ENCODE peak calls at places on chromosomes 6 and 20, in five cellular contexts. One of them, this sample, is unnamed.

GRCh38 chr6:4253604-4254211 is 118.3 kb upstream of the ECI2 start:
- DNase-seq in uterus: no peak
- DNase-seq in HFF-Myc: peak; percentile 72
- DNase-seq in activated CD8-positive, alpha-beta T cell treated with anti-CD3 and anti-CD28 coated beads for 36 hours: no peak
- DNase-seq in astrocyte of the cerebellum: peak; percentile 34
- DNase-seq in this sample: no peak

GRCh38 chr6:149014631-149015171 is 267.9 kb downstream of the UST start:
- DNase-seq in activated CD8-positive, alpha-beta T cell treated with anti-CD3 and anti-CD28 coated beads for 36 hours: no peak
- DNase-seq in uterus: no peak
- DNase-seq in HFF-Myc: no peak
- DNase-seq in astrocyte of the cerebellum: no peak
- DNase-seq in this sample: no peak

GRCh38 chr6:168826078-168826390 is 385.1 kb downstream of the SMOC2 start:
- DNase-seq in activated CD8-positive, alpha-beta T cell treated with anti-CD3 and anti-CD28 coated beads for 36 hours: no peak
- DNase-seq in uterus: no peak
- DNase-seq in astrocyte of the cerebellum: no peak
- DNase-seq in HFF-Myc: no peak
- DNase-seq in this sample: no peak

GRCh38 chr20:37535443-37536132 is 7.9 kb upstream of the BLCAP start:
- DNase-seq in activated CD8-positive, alpha-beta T cell treated with anti-CD3 and anti-CD28 coated beads for 36 hours: no peak
- DNase-seq in uterus: no peak
- DNase-seq in astrocyte of the cerebellum: no peak
- DNase-seq in HFF-Myc: no peak
- DNase-seq in this sample: no peak

GRCh38 chr6:27830212-27830664 is 82.0 kb downstream of the OR2B2 start:
- DNase-seq in HFF-Myc: no peak
- DNase-seq in activated CD8-positive, alpha-beta T cell treated with anti-CD3 and anti-CD28 coated beads for 36 hours: no peak
- DNase-seq in astrocyte of the cerebellum: no peak
- DNase-seq in uterus: no peak
- DNase-seq in this sample: no peak

GRCh38 chr6:33851959-33852358 is 48.2 kb upstream of the MLN start:
- DNase-seq in astrocyte of the cerebellum: no peak
- DNase-seq in HFF-Myc: no peak
- DNase-seq in activated CD8-positive, alpha-beta T cell treated with anti-CD3 and anti-CD28 coated beads for 36 hours: peak; percentile 24
- DNase-seq in uterus: no peak
- DNase-seq in this sample: no peak

GRCh38 chr20:40739841-40740240 is 50.8 kb upstream of the MAFB start:
- DNase-seq in activated CD8-positive, alpha-beta T cell treated with anti-CD3 and anti-CD28 coated beads for 36 hours: no peak
- DNase-seq in uterus: no peak
- DNase-seq in HFF-Myc: no peak
- DNase-seq in astrocyte of the cerebellum: no peak
- DNase-seq in this sample: no peak

GRCh38 chr6:81023007-81023582 is 729.4 kb downstream of the TENT5A start:
- DNase-seq in activated CD8-positive, alpha-beta T cell treated with anti-CD3 and anti-CD28 coated beads for 36 hours: no peak
- DNase-seq in HFF-Myc: peak; percentile 1
- DNase-seq in astrocyte of the cerebellum: no peak
- DNase-seq in uterus: no peak
- DNase-seq in this sample: no peak

GRCh38 chr6:88869263-88870023 is 94.0 kb downstream of the RNGTT start:
- DNase-seq in HFF-Myc: peak; percentile 17
- DNase-seq in activated CD8-positive, alpha-beta T cell treated with anti-CD3 and anti-CD28 coated beads for 36 hours: no peak
- DNase-seq in astrocyte of the cerebellum: no peak
- DNase-seq in uterus: no peak
- DNase-seq in this sample: no peak

GRCh38 chr20:7496394-7497111 is 443.7 kb downstream of the HAO1 start:
- DNase-seq in astrocyte of the cerebellum: peak; percentile 55
- DNase-seq in activated CD8-positive, alpha-beta T cell treated with anti-CD3 and anti-CD28 coated beads for 36 hours: no peak
- DNase-seq in HFF-Myc: no peak
- DNase-seq in uterus: no peak
- DNase-seq in this sample: no peak

GRCh38 chr6:63740709-63741108 is 105.1 kb downstream of the PHF3 start:
- DNase-seq in activated CD8-positive, alpha-beta T cell treated with anti-CD3 and anti-CD28 coated beads for 36 hours: no peak
- DNase-seq in astrocyte of the cerebellum: peak; percentile 92
- DNase-seq in uterus: no peak
- DNase-seq in HFF-Myc: peak; percentile 69
- DNase-seq in this sample: peak; percentile 5

GRCh38 chr6:33091957-33092356 is 16.2 kb downstream of the HLA-DPB1 start:
- DNase-seq in uterus: no peak
- DNase-seq in activated CD8-positive, alpha-beta T cell treated with anti-CD3 and anti-CD28 coated beads for 36 hours: peak; percentile 84
- DNase-seq in HFF-Myc: no peak
- DNase-seq in astrocyte of the cerebellum: no peak
- DNase-seq in this sample: no peak

GRCh38 chr6:164344801-164345291 is 930.3 kb downstream of the QKI start:
- DNase-seq in uterus: no peak
- DNase-seq in astrocyte of the cerebellum: no peak
- DNase-seq in HFF-Myc: no peak
- DNase-seq in activated CD8-positive, alpha-beta T cell treated with anti-CD3 and anti-CD28 coated beads for 36 hours: no peak
- DNase-seq in this sample: no peak

GRCh38 chr6:74735304-74735703 is 470.5 kb downstream of the COL12A1 start:
- DNase-seq in astrocyte of the cerebellum: peak; percentile 78
- DNase-seq in HFF-Myc: no peak
- DNase-seq in uterus: peak; percentile 35
- DNase-seq in activated CD8-positive, alpha-beta T cell treated with anti-CD3 and anti-CD28 coated beads for 36 hours: no peak
- DNase-seq in this sample: peak; percentile 29

GRCh38 chr6:159691133-159691962 is 1.7 kb downstream of the SOD2 start:
- DNase-seq in astrocyte of the cerebellum: peak; percentile 65
- DNase-seq in uterus: no peak
- DNase-seq in activated CD8-positive, alpha-beta T cell treated with anti-CD3 and anti-CD28 coated beads for 36 hours: peak; percentile 20
- DNase-seq in HFF-Myc: peak; percentile 59
- DNase-seq in this sample: peak; percentile 60

GRCh38 chr20:41133709-41134361 is 3.5 kb upstream of the PLCG1 start:
- DNase-seq in astrocyte of the cerebellum: no peak
- DNase-seq in activated CD8-positive, alpha-beta T cell treated with anti-CD3 and anti-CD28 coated beads for 36 hours: peak; percentile 84
- DNase-seq in uterus: no peak
- DNase-seq in HFF-Myc: no peak
- DNase-seq in this sample: no peak

GRCh38 chr20:11287156-11287555 is 613.4 kb upstream of the JAG1 start:
- DNase-seq in activated CD8-positive, alpha-beta T cell treated with anti-CD3 and anti-CD28 coated beads for 36 hours: no peak
- DNase-seq in HFF-Myc: no peak
- DNase-seq in uterus: no peak
- DNase-seq in astrocyte of the cerebellum: no peak
- DNase-seq in this sample: no peak

GRCh38 chr20:44050925-44051660 is 135.9 kb downstream of the JPH2 start:
- DNase-seq in astrocyte of the cerebellum: no peak
- DNase-seq in HFF-Myc: no peak
- DNase-seq in uterus: no peak
- DNase-seq in activated CD8-positive, alpha-beta T cell treated with anti-CD3 and anti-CD28 coated beads for 36 hours: no peak
- DNase-seq in this sample: no peak

GRCh38 chr6:90183587-90184333 is 112.9 kb downstream of the BACH2 start:
- DNase-seq in activated CD8-positive, alpha-beta T cell treated with anti-CD3 and anti-CD28 coated beads for 36 hours: no peak
- DNase-seq in astrocyte of the cerebellum: no peak
- DNase-seq in HFF-Myc: no peak
- DNase-seq in uterus: no peak
- DNase-seq in this sample: peak; percentile 71

GRCh38 chr6:52647199-52647598 is 23.7 kb upstream of the TMEM14A start:
- DNase-seq in astrocyte of the cerebellum: no peak
- DNase-seq in uterus: no peak
- DNase-seq in HFF-Myc: no peak
- DNase-seq in activated CD8-positive, alpha-beta T cell treated with anti-CD3 and anti-CD28 coated beads for 36 hours: no peak
- DNase-seq in this sample: no peak

GRCh38 chr20:17889226-17889625 is 79.4 kb downstream of the SNX5 start:
- DNase-seq in HFF-Myc: no peak
- DNase-seq in uterus: no peak
- DNase-seq in activated CD8-positive, alpha-beta T cell treated with anti-CD3 and anti-CD28 coated beads for 36 hours: no peak
- DNase-seq in astrocyte of the cerebellum: peak; percentile 57
- DNase-seq in this sample: no peak
- TF ChIP-seq CTCF in HFF-Myc: no peak
- TF ChIP-seq CTCF in uterus: no peak
- TF ChIP-seq CTCF in activated CD8-positive, alpha-beta T cell treated with anti-CD3 and anti-CD28 coated beads for 36 hours: no peak
- TF ChIP-seq CTCF in astrocyte of the cerebellum: peak; percentile 34
- TF ChIP-seq CTCF in this sample: no peak

GRCh38 chr6:29014729-29015608 is 9.9 kb upstream of the ZNF311 start:
- DNase-seq in activated CD8-positive, alpha-beta T cell treated with anti-CD3 and anti-CD28 coated beads for 36 hours: no peak
- DNase-seq in HFF-Myc: no peak
- DNase-seq in astrocyte of the cerebellum: peak; percentile 13
- DNase-seq in uterus: no peak
- DNase-seq in this sample: no peak
- TF ChIP-seq CTCF in activated CD8-positive, alpha-beta T cell treated with anti-CD3 and anti-CD28 coated beads for 36 hours: peak; percentile 21
- TF ChIP-seq CTCF in HFF-Myc: peak; percentile 5
- TF ChIP-seq CTCF in astrocyte of the cerebellum: peak; percentile 49
- TF ChIP-seq CTCF in uterus: no peak
- TF ChIP-seq CTCF in this sample: peak; percentile 17

DNA sequence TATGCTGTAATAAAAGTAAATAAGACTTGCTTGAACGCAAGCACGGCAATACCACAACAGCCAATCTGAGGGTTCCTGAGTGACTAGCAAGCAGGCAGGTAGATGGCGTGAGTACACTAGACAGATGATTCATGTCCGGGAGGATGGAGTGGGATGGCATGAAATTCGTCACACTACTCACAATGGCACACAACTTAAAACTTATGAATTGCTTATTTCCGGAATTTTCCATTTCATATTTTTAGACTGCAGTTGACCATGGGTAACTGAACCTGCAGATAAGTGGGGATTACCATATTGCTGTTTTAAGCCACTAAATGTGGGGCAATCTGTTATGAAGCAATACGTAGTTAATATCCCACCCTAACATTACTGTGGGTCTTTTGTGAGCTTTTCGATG is 93.6 kb upstream of the NFATC2 start:
- DNase-seq in astrocyte of the cerebellum: no peak
- DNase-seq in HFF-Myc: no peak
- DNase-seq in activated CD8-positive, alpha-beta T cell treated with anti-CD3 and anti-CD28 coated beads for 36 hours: peak; percentile 30
- DNase-seq in uterus: no peak
- DNase-seq in this sample: no peak
- TF ChIP-seq CTCF in astrocyte of the cerebellum: no peak
- TF ChIP-seq CTCF in HFF-Myc: no peak
- TF ChIP-seq CTCF in activated CD8-positive, alpha-beta T cell treated with anti-CD3 and anti-CD28 coated beads for 36 hours: no peak
- TF ChIP-seq CTCF in uterus: no peak
- TF ChIP-seq CTCF in this sample: no peak

DNA sequence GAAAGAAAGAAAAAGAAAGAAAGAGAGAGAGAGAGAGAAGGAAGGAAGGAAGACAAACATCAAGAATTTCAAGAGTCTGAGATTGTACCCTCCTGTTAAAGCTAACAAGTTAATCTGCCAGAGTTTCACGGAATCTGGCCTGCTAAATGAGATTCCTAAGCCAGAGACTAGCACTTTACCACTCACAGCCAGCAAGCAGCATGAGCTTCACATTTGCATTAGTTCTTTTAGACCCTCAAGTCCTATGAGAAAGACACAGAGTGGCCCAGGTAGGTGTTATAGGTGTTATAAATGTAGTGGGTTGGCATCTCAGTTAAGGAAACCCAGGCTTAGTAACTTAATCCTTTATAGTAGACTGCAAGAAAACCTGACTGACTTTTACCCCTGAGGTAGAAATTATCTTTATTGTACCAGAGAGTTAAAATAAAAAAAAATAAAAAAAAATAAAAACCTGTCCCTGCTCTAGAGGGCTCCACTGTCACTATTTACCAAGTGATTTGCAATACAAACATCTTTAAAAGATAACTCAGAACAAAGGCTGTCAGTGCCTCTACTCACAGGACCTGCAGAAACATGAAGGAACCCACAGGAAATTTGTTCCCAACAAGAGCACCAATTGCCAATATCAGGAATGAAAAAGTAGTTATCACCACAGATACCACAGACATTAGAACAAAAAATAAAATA is 9.7 kb upstream of the IBTK start:
- DNase-seq in astrocyte of the cerebellum: no peak
- DNase-seq in activated CD8-positive, alpha-beta T cell treated with anti-CD3 and anti-CD28 coated beads for 36 hours: no peak
- DNase-seq in HFF-Myc: no peak
- DNase-seq in uterus: no peak
- DNase-seq in this sample: no peak
- TF ChIP-seq CTCF in astrocyte of the cerebellum: no peak
- TF ChIP-seq CTCF in activated CD8-positive, alpha-beta T cell treated with anti-CD3 and anti-CD28 coated beads for 36 hours: no peak
- TF ChIP-seq CTCF in HFF-Myc: no peak
- TF ChIP-seq CTCF in uterus: no peak
- TF ChIP-seq CTCF in this sample: no peak

DNA sequence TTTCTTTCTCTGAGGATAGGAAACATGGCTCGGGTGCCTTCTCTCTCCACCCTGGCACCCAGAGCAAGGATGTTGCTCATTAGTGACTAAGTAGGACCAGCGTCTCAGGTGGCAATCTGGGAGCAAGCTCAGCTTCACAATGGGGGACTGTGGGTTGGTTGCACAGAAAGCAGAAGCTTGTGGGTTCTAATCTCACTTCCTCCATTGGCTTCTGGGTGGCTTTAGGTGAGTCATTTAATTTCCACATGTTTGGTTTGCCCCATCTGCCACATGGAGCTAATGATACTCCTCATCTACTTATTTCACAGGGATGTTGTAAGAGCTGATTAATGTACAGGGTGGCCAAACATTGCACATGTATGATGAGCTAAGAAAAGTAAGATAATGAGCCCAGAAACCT is 54.8 kb upstream of the AKIRIN2 start:
- DNase-seq in astrocyte of the cerebellum: peak; percentile 81
- DNase-seq in HFF-Myc: peak; percentile 50
- DNase-seq in activated CD8-positive, alpha-beta T cell treated with anti-CD3 and anti-CD28 coated beads for 36 hours: peak; percentile 61
- DNase-seq in uterus: no peak
- DNase-seq in this sample: no peak
- TF ChIP-seq CTCF in astrocyte of the cerebellum: no peak
- TF ChIP-seq CTCF in HFF-Myc: no peak
- TF ChIP-seq CTCF in activated CD8-positive, alpha-beta T cell treated with anti-CD3 and anti-CD28 coated beads for 36 hours: no peak
- TF ChIP-seq CTCF in uterus: no peak
- TF ChIP-seq CTCF in this sample: no peak

GRCh38 chr20:35447082-35447789 is 8.2 kb upstream of the CEP250 start:
- DNase-seq in HFF-Myc: peak; percentile 69
- DNase-seq in activated CD8-positive, alpha-beta T cell treated with anti-CD3 and anti-CD28 coated beads for 36 hours: peak; percentile 96
- DNase-seq in astrocyte of the cerebellum: peak; percentile 66
- DNase-seq in uterus: peak; percentile 86
- DNase-seq in this sample: no peak

GRCh38 chr20:35451295-35451694 is 4.1 kb upstream of the CEP250 start:
- DNase-seq in activated CD8-positive, alpha-beta T cell treated with anti-CD3 and anti-CD28 coated beads for 36 hours: no peak
- DNase-seq in HFF-Myc: no peak
- DNase-seq in astrocyte of the cerebellum: no peak
- DNase-seq in uterus: no peak
- DNase-seq in this sample: no peak

GRCh38 chr20:35446356-35447078 is 8.5 kb upstream of the GDF5 start:
- DNase-seq in astrocyte of the cerebellum: no peak
- DNase-seq in HFF-Myc: no peak
- DNase-seq in uterus: no peak
- DNase-seq in activated CD8-positive, alpha-beta T cell treated with anti-CD3 and anti-CD28 coated beads for 36 hours: no peak
- DNase-seq in this sample: no peak

GRCh38 chr20:35444226-35444625 is 6.2 kb upstream of the GDF5 start:
- DNase-seq in astrocyte of the cerebellum: no peak
- DNase-seq in uterus: no peak
- DNase-seq in activated CD8-positive, alpha-beta T cell treated with anti-CD3 and anti-CD28 coated beads for 36 hours: no peak
- DNase-seq in HFF-Myc: no peak
- DNase-seq in this sample: no peak

DNA sequence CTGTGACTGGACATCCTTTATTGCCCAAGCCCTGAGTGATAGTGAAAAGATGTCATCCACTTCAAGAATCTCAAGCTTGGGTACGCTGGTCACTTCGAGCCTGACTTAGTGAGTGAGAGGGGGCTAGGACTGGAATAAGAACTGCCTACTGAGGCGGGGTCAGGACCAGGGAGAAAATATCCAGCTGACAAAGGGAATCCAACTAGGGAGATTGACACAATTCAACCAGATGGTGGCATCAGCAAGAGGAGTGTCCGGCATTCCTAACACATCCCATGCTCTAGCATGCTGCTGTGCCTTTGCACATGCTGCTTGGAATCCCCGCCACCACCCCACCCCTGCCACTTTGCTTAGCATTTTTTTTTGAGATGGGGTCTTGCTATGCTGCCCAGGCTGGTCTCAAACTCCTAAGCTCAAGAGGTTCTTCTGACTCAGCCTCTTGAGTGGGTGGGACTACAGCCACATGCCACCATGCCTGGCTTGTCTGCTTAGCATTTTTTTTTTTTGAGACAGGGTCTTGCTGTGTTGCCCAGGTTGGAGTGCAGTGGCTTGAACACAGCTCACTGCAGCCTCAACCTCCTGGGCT is 6.5 kb upstream of the CEP250 start:
- DNase-seq in activated CD8-positive, alpha-beta T cell treated with anti-CD3 and anti-CD28 coated beads for 36 hours: no peak
- DNase-seq in uterus: no peak
- DNase-seq in HFF-Myc: no peak
- DNase-seq in astrocyte of the cerebellum: no peak
- DNase-seq in this sample: no peak
- TF ChIP-seq CTCF in activated CD8-positive, alpha-beta T cell treated with anti-CD3 and anti-CD28 coated beads for 36 hours: no peak
- TF ChIP-seq CTCF in uterus: no peak
- TF ChIP-seq CTCF in HFF-Myc: no peak
- TF ChIP-seq CTCF in astrocyte of the cerebellum: no peak
- TF ChIP-seq CTCF in this sample: no peak

This sample was measured in kidney epithelial cell.